ENCODE peak calls at places on chromosomes 13 and 19, in eight cellular contexts. B is uterus, D is cardiac muscle cell, J is heart left ventricle, Q is left lung, V is keratinocyte, X is body of pancreas, G is pancreas. T is an unnamed sample.

GRCh38 chr13:30892966-30893365 is 13.1 kb upstream of the MEDAG start:
- DNase-seq in B (peak; percentile 71), D (peak; percentile 75), J (no peak), Q (no peak), V (no peak), X (peak; percentile 33), G (no peak), T (peak; percentile 18)

GRCh38 chr19:39264306-39265290 is 3.6 kb upstream of the IFNL2 start:
- DNase-seq in B (no peak), D (peak; percentile 29), J (no peak), Q (no peak), V (no peak), X (peak; percentile 9), G (no peak), T (no peak)

GRCh38 chr19:30649934-30650614 is 277.9 kb downstream of the ZNF536 start:
- DNase-seq in B (no peak), D (peak; percentile 63), J (no peak), Q (no peak), V (no peak), X (peak; percentile 69), G (peak; percentile 72), T (peak; percentile 76)

GRCh38 chr19:51607920-51608562 is 22.2 kb downstream of the SIGLEC5 start:
- DNase-seq in B (peak; percentile 43), D (peak; percentile 87), J (peak; percentile 89), Q (peak; percentile 87), V (peak; percentile 38), X (peak; percentile 70), G (peak; percentile 57), T (peak; percentile 50)

GRCh38 chr13:108214511-108215383 is 589 bp downstream of the LIG4 start:
- DNase-seq in B (no peak), D (no peak), J (peak; percentile 60), Q (no peak), V (no peak), X (peak; percentile 25), G (no peak), T (no peak)

GRCh38 chr19:41577144-41577830 is 1.3 kb downstream of the CEACAM21 start:
- DNase-seq in B (no peak), D (no peak), J (no peak), Q (no peak), V (no peak), X (no peak), G (no peak), T (no peak)

GRCh38 chr13:101730420-101731000 is 278.0 kb downstream of the ITGBL1 start:
- DNase-seq in B (no peak), D (no peak), J (no peak), Q (no peak), V (no peak), X (peak; percentile 11), G (no peak), T (no peak)

GRCh38 chr13:70188567-70188966 is 80.3 kb upstream of the KLHL1 start:
- DNase-seq in B (no peak), D (no peak), J (no peak), Q (no peak), V (no peak), X (peak; percentile 39), G (peak; percentile 19), T (no peak)

GRCh38 chr13:113034451-113035208 is 65.6 kb downstream of the MCF2L start:
- DNase-seq in B (no peak), D (peak; percentile 69), J (peak; percentile 61), Q (no peak), V (no peak), X (peak; percentile 56), G (peak; percentile 38), T (peak; percentile 70)

GRCh38 chr19:32673573-32673972 is 1.4 kb downstream of the ANKRD27 start:
- DNase-seq in B (no peak), D (no peak), J (no peak), Q (no peak), V (no peak), X (no peak), G (no peak), T (no peak)

GRCh38 chr19:34313188-34313587 is 51.8 kb upstream of the GPI start:
- DNase-seq in B (no peak), D (peak; percentile 84), J (no peak), Q (no peak), V (peak; percentile 32), X (no peak), G (no peak), T (no peak)

GRCh38 chr13:112831196-112831595 is 137.8 kb upstream of the MCF2L start:
- DNase-seq in B (no peak), D (no peak), J (no peak), Q (no peak), V (no peak), X (no peak), G (no peak), T (no peak)

GRCh38 chr13:63124863-63125262 is 1709.2 kb upstream of the PCDH20 start:
- DNase-seq in B (no peak), D (peak; percentile 49), J (no peak), Q (no peak), V (no peak), X (no peak), G (no peak), T (peak; percentile 14)

GRCh38 chr13:95403349-95404140 is 102.3 kb upstream of the ABCC4 start:
- DNase-seq in B (no peak), D (no peak), J (no peak), Q (no peak), V (no peak), X (no peak), G (no peak), T (peak; percentile 60)

GRCh38 chr19:8036438-8037099 is 16.0 kb upstream of the CCL25 start:
- DNase-seq in B (no peak), D (no peak), J (no peak), Q (no peak), V (no peak), X (no peak), G (no peak), T (no peak)

GRCh38 chr19:49954092-49954825 is 6.7 kb downstream of the SIGLEC11 start:
- DNase-seq in B (no peak), D (peak; percentile 80), J (no peak), Q (no peak), V (no peak), X (no peak), G (no peak), T (no peak)

GRCh38 chr19:54035215-54036178 is 28.2 kb downstream of the VSTM1 start:
- DNase-seq in B (no peak), D (peak; percentile 91), J (no peak), Q (no peak), V (no peak), X (no peak), G (no peak), T (no peak)

GRCh38 chr13:84606616-84607015 is 724.3 kb upstream of the SLITRK1 start:
- DNase-seq in B (no peak), D (no peak), J (no peak), Q (no peak), V (no peak), X (no peak), G (no peak), T (no peak)

GRCh38 chr19:44757735-44758505 is 9.4 kb downstream of the BCL3 start:
- DNase-seq in B (peak; percentile 67), D (peak; percentile 77), J (peak; percentile 88), Q (peak; percentile 65), V (no peak), X (peak; percentile 60), G (peak; percentile 72), T (no peak)

GRCh38 chr13:27176772-27177171 is 5.2 kb upstream of the USP12 start:
- DNase-seq in B (no peak), D (no peak), J (no peak), Q (no peak), V (no peak), X (no peak), G (no peak), T (no peak)
- H3K4me1 ChIP-seq in B (no peaks in the 10 kb centered on the region), D (no peaks in the 10 kb centered on the region), J (peaks cover 6% of the 10 kb centered on the region), Q (peaks cover 35% of the 10 kb centered on the region), V (peaks cover 5% of the 10 kb centered on the region), X (peaks cover 6% of the 10 kb centered on the region), G (peaks cover 5% of the 10 kb centered on the region), T (peaks cover 10% of the 10 kb centered on the region)

DNA sequence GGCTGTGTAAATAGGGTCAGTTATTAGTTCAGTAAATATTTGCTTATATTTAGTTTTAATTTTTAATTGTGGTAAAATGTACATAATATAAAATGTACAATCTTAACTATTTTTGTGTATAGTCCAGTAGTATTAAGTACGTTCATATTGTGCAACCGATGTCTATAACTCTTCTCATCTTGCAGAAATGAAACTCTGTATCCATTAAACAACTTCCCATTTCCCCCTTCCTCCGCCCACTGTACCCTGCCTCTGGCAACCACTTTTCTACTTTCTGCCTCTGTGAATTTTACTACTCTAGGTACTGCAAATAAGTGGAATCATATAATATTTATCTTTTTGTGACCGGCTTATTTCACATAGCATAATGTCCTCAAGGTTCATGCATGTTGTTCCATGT is 24.4 kb downstream of the UBAC2 start:
- DNase-seq in B (no peak), D (no peak), J (no peak), Q (no peak), V (no peak), X (no peak), G (no peak), T (no peak)
- H3K4me1 ChIP-seq in B (no peaks in the 10 kb centered on the region), D (peaks cover 14% of the 10 kb centered on the region), J (peaks cover 72% of the 10 kb centered on the region), Q (peaks cover 76% of the 10 kb centered on the region), V (peaks cover 40% of the 10 kb centered on the region), X (peaks cover 8% of the 10 kb centered on the region), G (peaks cover 12% of the 10 kb centered on the region), T (peaks cover 3% of the 10 kb centered on the region)

GRCh38 chr13:34372581-34372980 is 554.6 kb downstream of the RFC3 start:
- DNase-seq in B (no peak), D (no peak), J (no peak), Q (no peak), V (no peak), X (no peak), G (no peak), T (no peak)
- H3K4me1 ChIP-seq in B (no peaks in the 10 kb centered on the region), D (no peaks in the 10 kb centered on the region), J (no peaks in the 10 kb centered on the region), Q (no peaks in the 10 kb centered on the region), V (no peaks in the 10 kb centered on the region), X (no peaks in the 10 kb centered on the region), G (no peaks in the 10 kb centered on the region), T (peaks cover 13% of the 10 kb centered on the region)

GRCh38 chr13:21014666-21015170 is 46.7 kb downstream of the LATS2 start:
- DNase-seq in B (no peak), D (peak; percentile 79), J (no peak), Q (no peak), V (no peak), X (peak; percentile 53), G (peak; percentile 25), T (no peak)

GRCh38 chr13:21014139-21014665 is 47.2 kb downstream of the LATS2 start:
- DNase-seq in B (no peak), D (no peak), J (no peak), Q (no peak), V (no peak), X (no peak), G (no peak), T (no peak)

GRCh38 chr13:21015284-21015683 is 46.1 kb downstream of the LATS2 start:
- DNase-seq in B (no peak), D (peak; percentile 34), J (no peak), Q (no peak), V (no peak), X (no peak), G (no peak), T (no peak)

GRCh38 chr13:21018220-21018619 is 43.2 kb downstream of the LATS2 start:
- DNase-seq in B (no peak), D (no peak), J (no peak), Q (no peak), V (no peak), X (no peak), G (no peak), T (no peak)

DNA sequence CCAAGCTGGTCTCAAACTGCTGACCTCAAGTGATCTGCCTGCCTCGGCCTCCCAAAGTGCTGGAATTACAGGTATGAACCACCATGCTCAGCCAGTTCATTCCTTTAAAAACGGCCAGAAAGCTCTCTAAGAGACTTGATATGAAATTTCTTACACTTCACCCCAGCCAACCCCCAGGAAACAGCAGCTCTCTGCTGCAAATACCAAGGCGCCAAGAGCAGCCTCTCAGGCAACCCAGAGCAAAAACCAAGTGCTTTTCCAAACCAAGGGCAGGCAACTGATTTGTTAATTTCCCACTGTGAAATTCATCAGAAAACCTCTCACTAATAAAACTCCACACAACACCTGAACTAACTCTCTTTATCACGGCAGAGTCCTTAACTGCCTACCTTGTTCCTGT is 44.9 kb downstream of the LATS2 start:
- DNase-seq in B (no peak), D (no peak), J (no peak), Q (no peak), V (no peak), X (no peak), G (no peak), T (no peak)
- H3K4me1 ChIP-seq in B (peaks cover 21% of the 10 kb centered on the region), D (peaks cover 13% of the 10 kb centered on the region), J (peaks cover 84% of the 10 kb centered on the region), Q (peaks cover 79% of the 10 kb centered on the region), V (peaks cover 22% of the 10 kb centered on the region), X (peaks cover 47% of the 10 kb centered on the region), G (peaks cover 28% of the 10 kb centered on the region), T (peaks cover 6% of the 10 kb centered on the region)